ENCODE peak calls at places on chromosomes 13 and 19, in four cellular contexts. O, D, K and Z are unnamed samples.

GRCh38 chr13:71304861-71305260 is 562.1 kb downstream of the DACH1 start:
- DNase-seq in D (no peak), O (no peak), K (no peak), Z (no peak)

GRCh38 chr13:101579291-101579802 is 126.9 kb downstream of the ITGBL1 start:
- DNase-seq in O (no peak), K (no peak), D (no peak), Z (no peak)

GRCh38 chr19:40270362-40271089 is 14.6 kb downstream of the AKT2 start:
- DNase-seq in O (no peak), D (no peak), K (no peak), Z (no peak)

GRCh38 chr13:49858183-49858856 is 65.8 kb upstream of the KPNA3 start:
- DNase-seq in K (peak; percentile 61), D (peak; percentile 36), O (peak; percentile 67), Z (no peak)

GRCh38 chr19:44625531-44626066 is 12.2 kb downstream of the IGSF23 start:
- DNase-seq in D (no peak), K (no peak), O (no peak), Z (no peak)

GRCh38 chr19:16373539-16373938 is 48.9 kb downstream of the KLF2 start:
- DNase-seq in O (no peak), D (no peak), K (no peak), Z (no peak)

GRCh38 chr19:56153507-56153906 is 12.4 kb downstream of the ZNF444 start:
- DNase-seq in D (peak; percentile 55), K (no peak), O (no peak), Z (no peak)

GRCh38 chr19:51799998-51800848 is 5.3 kb downstream of the FPR3 start:
- DNase-seq in O (no peak), D (peak; percentile 37), K (no peak), Z (no peak)

GRCh38 chr13:45564108-45564507 is 51.4 kb downstream of the ERICH6B start:
- DNase-seq in O (no peak), K (no peak), D (no peak), Z (no peak)

GRCh38 chr19:56377105-56377924 is 16.0 kb downstream of the ZNF582 start:
- DNase-seq in O (no peak), K (no peak), D (no peak), Z (no peak)

GRCh38 chr19:409006-409514 is at the start of gene C2CD4C:
- DNase-seq in O (no peak), K (no peak), D (no peak), Z (peak; percentile 47)

GRCh38 chr19:10335149-10336053 is 2.1 kb upstream of the RAVER1 start:
- DNase-seq in O (no peak), K (no peak), D (no peak), Z (no peak)
- H3K4me1 ChIP-seq in O (peaks cover 11% of the 10 kb centered on the region), K (peaks cover 10% of the 10 kb centered on the region), D (peaks cover 29% of the 10 kb centered on the region), Z (peaks cover 9% of the 10 kb centered on the region)

GRCh38 chr19:45772130-45772880 is 3.3 kb upstream of the SIX5 start:
- DNase-seq in O (no peak), K (peak; percentile 51), D (peak; percentile 71), Z (no peak)

GRCh38 chr19:45777395-45777961 is 4.8 kb downstream of the DMPK start:
- DNase-seq in O (no peak), K (no peak), D (no peak), Z (no peak)

GRCh38 chr19:45773384-45773783 is 4.3 kb upstream of the SIX5 start:
- DNase-seq in D (peak; percentile 86), K (no peak), O (no peak), Z (no peak)

GRCh38 chr19:45772912-45773311 is 3.9 kb upstream of the SIX5 start:
- DNase-seq in D (no peak), K (no peak), O (no peak), Z (no peak)

DNA sequence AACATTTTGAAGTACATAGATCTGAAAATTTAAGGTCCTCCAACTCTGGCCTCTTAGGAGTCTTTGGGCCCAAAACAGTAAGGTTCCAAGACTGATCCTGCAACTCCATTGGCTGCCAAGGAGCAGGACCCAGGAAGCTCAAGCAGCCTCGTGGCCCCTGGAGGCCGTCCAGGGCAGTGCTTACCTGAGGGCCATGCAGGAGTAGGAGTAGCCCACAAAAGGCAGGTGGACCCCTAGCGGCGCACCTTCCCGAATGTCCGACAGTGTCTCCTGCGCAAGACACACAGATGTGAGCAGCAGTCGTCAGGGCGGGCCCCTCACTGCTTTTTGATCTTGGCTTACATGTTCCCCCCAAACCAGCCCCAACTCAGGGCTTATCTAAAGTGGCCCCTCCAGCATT is 5.7 kb upstream of the SIX5 start:
- DNase-seq in K (no peak), D (no peak), O (peak; percentile 71), Z (no peak)
- TF ChIP-seq CTCF in K (no peak), D (no peak), O (no peak), Z (no peak)

GRCh38 chr19:6271721-6272410 is 7.9 kb downstream of the MLLT1 start:
- DNase-seq in K (no peak), D (peak; percentile 81), O (no peak), Z (peak; percentile 28)
- H3K4me3 ChIP-seq in K (no peak overlapping the region), D (no peak overlapping the region), O (no peak overlapping the region), Z (no peak overlapping the region)

GRCh38 chr19:2087621-2088100 is 8.5 kb downstream of the MOB3A start:
- DNase-seq in O (no peak), D (no peak), K (no peak), Z (no peak)
- H3K4me1 ChIP-seq in O (peaks cover 8% of the 10 kb centered on the region), D (peaks cover 9% of the 10 kb centered on the region), K (peaks cover 36% of the 10 kb centered on the region), Z (no peaks in the 10 kb centered on the region)

GRCh38 chr13:27854606-27855005 is 62.3 kb downstream of the GSX1 start:
- DNase-seq in O (no peak), D (no peak), K (no peak), Z (no peak)

GRCh38 chr13:27855381-27855780 is 63.1 kb downstream of the GSX1 start:
- DNase-seq in O (peak; percentile 6), K (no peak), D (no peak), Z (no peak)

GRCh38 chr13:27853871-27854270 is 61.6 kb downstream of the GSX1 start:
- DNase-seq in D (no peak), K (no peak), O (no peak), Z (no peak)

GRCh38 chr13:27858046-27858445 is 61.8 kb upstream of the PDX1 start:
- DNase-seq in O (no peak), D (no peak), K (no peak), Z (no peak)

GRCh38 chr13:27857271-27857670 is 62.5 kb upstream of the PDX1 start:
- DNase-seq in O (no peak), K (no peak), D (no peak), Z (no peak)
- TF ChIP-seq CTCF in O (no peak), K (no peak), D (no peak), Z (no peak)

GRCh38 chr19:49893135-49893534 is 3.6 kb downstream of the IL4I1 start:
- DNase-seq in K (no peak), O (no peak), D (no peak), Z (no peak)

GRCh38 chr19:49894879-49895565 is 1.7 kb downstream of the IL4I1 start:
- DNase-seq in O (no peak), K (no peak), D (no peak), Z (no peak)

GRCh38 chr19:49894011-49894664 is 2.5 kb downstream of the IL4I1 start:
- DNase-seq in O (no peak), K (no peak), D (no peak), Z (no peak)

GRCh38 chr19:49895566-49896297 is 955 bp downstream of the IL4I1 start:
- DNase-seq in D (no peak), K (no peak), O (no peak), Z (no peak)

DNA sequence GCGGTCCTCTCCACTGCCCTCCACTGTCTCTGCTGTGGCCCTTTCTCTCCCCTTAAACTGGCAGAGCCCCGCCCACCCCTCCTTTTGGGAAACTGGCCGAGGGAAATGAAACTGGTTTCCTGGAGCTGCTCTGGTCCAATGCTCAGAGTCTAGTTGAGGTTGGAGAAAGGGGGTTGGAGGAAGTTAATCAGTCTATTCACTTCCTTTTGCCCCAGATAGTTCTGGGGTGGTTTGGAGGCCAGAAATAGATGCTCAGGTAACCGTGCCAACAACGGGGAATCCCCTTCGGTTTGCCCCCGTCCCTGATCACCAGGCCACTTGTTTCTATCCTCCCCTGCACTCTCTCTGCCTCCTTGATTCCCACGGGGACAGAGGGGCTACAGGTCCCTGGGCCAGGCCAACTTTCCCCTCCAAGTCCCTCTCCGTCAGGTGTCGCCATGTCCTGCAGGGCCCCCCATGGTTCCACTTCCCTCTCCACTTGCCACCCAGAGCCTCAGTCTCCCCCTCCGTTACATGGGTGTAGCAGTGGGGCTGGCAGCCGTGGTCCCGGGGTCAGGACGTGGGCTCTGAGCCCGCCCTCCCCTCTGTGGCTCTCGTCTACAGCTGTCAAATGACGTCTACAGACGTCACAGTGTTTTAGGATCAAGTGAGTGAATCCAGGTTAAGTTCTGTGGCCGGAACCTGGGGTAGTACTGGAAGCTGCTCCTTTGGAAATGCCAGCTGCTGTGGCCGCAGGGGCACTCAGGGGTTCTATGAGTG is at the start of gene IL4I1:
- DNase-seq in O (no peak), K (no peak), D (no peak), Z (no peak)
- H3K4me3 ChIP-seq in O (no peak within 1 kb of the TSS), K (no peak within 1 kb of the TSS), D (no peak within 1 kb of the TSS), Z (peak within 1 kb of the TSS; percentile 30)

GRCh38 chr13:111176421-111176820 is 61.3 kb downstream of the ARHGEF7 start:
- DNase-seq in D (no peak), K (no peak), O (no peak), Z (no peak)
- H3K4me1 ChIP-seq in D (peaks cover 13% of the 10 kb centered on the region), K (no peaks in the 10 kb centered on the region), O (no peaks in the 10 kb centered on the region), Z (peaks cover 9% of the 10 kb centered on the region)